ENCODE peak calls at places on chromosomes 16 and 17, in four cellular contexts. W is left ventricle myocardium inferior, A is psoas muscle, L is AG04449. O is an unnamed sample.

GRCh38 chr17:80279895-80280294 is 19.2 kb downstream of the RNF213 start:
- DNase-seq in W (peak), A (peak), L (peak), O (peak)

GRCh38 chr17:54455251-54455868 is 445.3 kb upstream of the TOM1L1 start:
- DNase-seq in W (no peak), L (no peak), A (no peak), O (no peak)

GRCh38 chr17:43578352-43578698 is 32.2 kb upstream of the ETV4 start:
- DNase-seq in W (no peak), A (no peak), L (no peak), O (no peak)

GRCh38 chr16:79580465-79581200 is 19.9 kb downstream of the MAF start:
- DNase-seq in W (no peak), L (no peak), A (no peak), O (no peak)

GRCh38 chr16:63038563-63039131 is 1002.4 kb upstream of the CDH8 start:
- DNase-seq in A (no peak), W (no peak), L (no peak), O (no peak)

GRCh38 chr17:34763727-34764665 is 184.6 kb downstream of the TMEM132E start:
- DNase-seq in L (no peak), A (no peak), W (no peak), O (no peak)

GRCh38 chr17:60106377-60107059 is 27.8 kb upstream of the HEATR6 start:
- DNase-seq in L (no peak), W (no peak), A (no peak), O (peak)

GRCh38 chr17:15213381-15214087 is 51.6 kb downstream of the PMP22 start:
- DNase-seq in W (no peak), A (no peak), L (no peak), O (no peak)

GRCh38 chr16:3012246-3012645 is 477 bp upstream of the CLDN9 start:
- DNase-seq in W (no peak), A (no peak), L (no peak), O (no peak)

GRCh38 chr17:83073389-83074063 is 5.9 kb upstream of the METRNL start:
- DNase-seq in A (peak), L (no peak), W (peak), O (no peak)

GRCh38 chr17:81429353-81429774 is 34.1 kb downstream of the BAHCC1 start:
- DNase-seq in A (peak), L (no peak), W (peak), O (no peak)

GRCh38 chr16:60642956-60643355 is 1393.3 kb downstream of the CDH8 start:
- DNase-seq in A (no peak), W (no peak), L (no peak), O (peak)

GRCh38 chr16:71352466-71352865 is 6.1 kb upstream of the CALB2 start:
- DNase-seq in W (no peak), A (no peak), L (no peak), O (no peak)

GRCh38 chr16:1972490-1972877 is 631 bp downstream of the TBL3 start:
- DNase-seq in A (no peak), W (no peak), L (no peak), O (no peak)

GRCh38 chr17:82752371-82753200 is 721 bp downstream of the TBCD start:
- DNase-seq in A (peak), L (no peak), W (no peak), O (no peak)

GRCh38 chr17:31392856-31393748 is 1.6 kb downstream of the RAB11FIP4 start:
- DNase-seq in A (no peak), L (no peak), W (no peak), O (no peak)

GRCh38 chr16:30850246-30850645 is 43.6 kb downstream of the BCL7C start:
- DNase-seq in L (no peak), A (no peak), W (no peak), O (no peak)

GRCh38 chr17:3895354-3895753 is 2.5 kb upstream of the CAMKK1 start:
- DNase-seq in W (no peak), A (no peak), L (no peak), O (no peak)

GRCh38 chr17:80270104-80270503 is 9.5 kb downstream of the RNF213 start:
- DNase-seq in A (no peak), L (no peak), W (no peak), O (no peak)

GRCh38 chr17:73365203-73365933 is 53.6 kb upstream of the CDC42EP4 start:
- DNase-seq in W (peak), A (peak), L (no peak), O (no peak)

GRCh38 chr17:73371285-73371684 is 59.5 kb upstream of the CDC42EP4 start:
- DNase-seq in W (no peak), L (peak), A (no peak), O (peak)

GRCh38 chr17:73365934-73366623 is 54.3 kb upstream of the CDC42EP4 start:
- DNase-seq in W (peak), A (peak), L (no peak), O (no peak)

GRCh38 chr17:73369126-73369525 is 57.3 kb upstream of the CDC42EP4 start:
- DNase-seq in W (peak), A (no peak), L (no peak), O (no peak)

GRCh38 chr17:73368085-73368631 is 56.4 kb upstream of the CDC42EP4 start:
- DNase-seq in L (no peak), A (no peak), W (no peak), O (no peak)
- TF ChIP-seq CTCF in L (no peak), A (no peak), W (no peak), O (no peak)

GRCh38 chr17:49515196-49515770 is 20.2 kb downstream of the NGFR start:
- DNase-seq in A (peak), L (peak), W (peak), O (peak)
- TF ChIP-seq CTCF in A (peak), L (peak), W (peak), O (peak)

GRCh38 chr17:7523033-7523432 is 25.8 kb upstream of the TNFSF12 start:
- DNase-seq in W (no peak), A (no peak), L (no peak), O (no peak)
- TF ChIP-seq CTCF in W (peak), A (peak), L (peak), O (peak)

GRCh38 chr16:15509593-15510520 is 75.5 kb downstream of the BMERB1 start:
- DNase-seq in W (no peak), L (no peak), A (no peak), O (peak)
- TF ChIP-seq CTCF in W (no peak), L (peak), A (no peak), O (peak)

GRCh38 chr17:29364691-29365090 is 25.5 kb upstream of the TAOK1 start:
- DNase-seq in L (no peak), W (no peak), A (no peak), O (no peak)

GRCh38 chr17:29368161-29368560 is 22.0 kb upstream of the TAOK1 start:
- DNase-seq in A (no peak), L (no peak), W (no peak), O (no peak)

GRCh38 chr17:29368926-29369325 is 21.2 kb upstream of the TAOK1 start:
- DNase-seq in L (no peak), A (no peak), W (peak), O (no peak)

GRCh38 chr17:29369831-29370735 is 20.1 kb upstream of the TAOK1 start:
- DNase-seq in W (peak), L (peak), A (peak), O (peak)
- TF ChIP-seq CTCF in W (peak), L (peak), A (peak), O (peak)

DNA sequence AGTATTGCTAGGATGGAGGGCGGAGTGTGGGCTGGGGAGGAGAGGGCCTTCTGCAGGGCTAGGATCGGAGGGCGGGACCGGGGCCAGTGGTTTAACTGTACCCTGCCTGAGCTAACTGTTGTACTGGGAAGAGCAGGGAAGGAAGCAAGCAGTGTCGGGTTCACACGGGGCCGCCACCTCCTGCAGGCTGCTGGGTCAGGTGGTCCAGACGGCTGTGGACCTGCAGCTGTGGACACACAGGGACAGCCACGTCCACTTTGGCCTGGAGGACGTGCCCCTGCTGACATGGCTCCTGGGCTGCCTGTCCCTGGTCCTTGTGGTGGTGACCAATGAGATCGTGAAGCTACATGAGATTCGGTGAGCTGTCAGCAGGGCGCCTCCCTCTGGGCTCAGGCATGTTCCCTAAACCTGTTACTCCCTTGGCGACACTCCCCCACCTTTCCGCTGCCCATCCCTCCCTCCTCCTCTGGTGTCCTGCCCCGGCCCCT is 16.6 kb downstream of the CASKIN2 start:
- DNase-seq in A (no peak), L (no peak), W (no peak), O (no peak)
- TF ChIP-seq CTCF in A (no peak), L (no peak), W (no peak), O (no peak)

GRCh38 chr16:86836503-86837125 is 258.3 kb downstream of the FOXL1 start:
- DNase-seq in A (no peak), L (peak), W (no peak), O (peak)
- TF ChIP-seq CTCF in A (no peak), L (no peak), W (no peak), O (no peak)

O was measured in astrocyte of the cerebellum.